ENCODE peak calls at places on chromosome 19, in ten cellular contexts. O is lower lobe of right lung; X is CD8-positive, alpha-beta T cell; M is breast epithelium; A is fibroblast of lung; C is colonic mucosa; R is mesothelial cell of epicardium; G is cardiac fibroblast; K is heart left ventricle; L is lower leg skin. V is an unnamed sample.

GRCh38 chr19:1823539-1824251 is 11.6 kb upstream of the ATP8B3 start:
- DNase-seq in L (no peak), G (no peak), C (no peak), K (no peak), A (no peak), O (no peak), R (no peak), X (no peak), M (no peak), V (no peak)

GRCh38 chr19:10603084-10603872 is 16.2 kb upstream of the AP1M2 start:
- DNase-seq in M (peak; percentile 59), K (peak; percentile 72), G (peak; percentile 21), O (peak; percentile 70), A (no peak), L (no peak), R (no peak), X (peak; percentile 81), C (peak; percentile 53), V (peak; percentile 93)

GRCh38 chr19:13016628-13017305 is 21.5 kb downstream of the NFIX start:
- DNase-seq in A (no peak), K (no peak), O (no peak), M (no peak), R (no peak), C (no peak), L (no peak), X (no peak), G (no peak), V (peak; percentile 72)

GRCh38 chr19:10431943-10432735 is 11.8 kb downstream of the PDE4A start:
- DNase-seq in L (no peak), G (peak; percentile 49), R (no peak), A (peak; percentile 41), K (peak; percentile 80), C (peak; percentile 82), M (no peak), X (no peak), O (peak; percentile 84), V (peak; percentile 97)

GRCh38 chr19:39030854-39031367 is 1.4 kb downstream of the FBXO27 start:
- DNase-seq in C (no peak), R (no peak), X (no peak), G (no peak), M (no peak), L (no peak), O (no peak), K (no peak), A (no peak), V (no peak)

GRCh38 chr19:3196933-3197205 is 11.1 kb downstream of the NCLN start:
- DNase-seq in L (no peak), K (no peak), O (no peak), A (no peak), M (no peak), G (no peak), X (no peak), C (no peak), R (no peak), V (no peak)

GRCh38 chr19:55704494-55705245 is 29.6 kb downstream of the EPN1 start:
- DNase-seq in C (no peak), M (no peak), O (no peak), R (no peak), K (no peak), A (no peak), L (no peak), G (no peak), X (no peak), V (peak; percentile 72)

GRCh38 chr19:33813391-33814101 is 16.9 kb downstream of the KCTD15 start:
- DNase-seq in O (peak; percentile 30), M (no peak), A (no peak), G (no peak), L (no peak), K (no peak), X (no peak), R (no peak), C (no peak), V (peak; percentile 68)

GRCh38 chr19:18291590-18292459 is 10.4 kb upstream of the JUND start:
- DNase-seq in A (peak; percentile 85), X (peak; percentile 70), O (peak; percentile 95), K (peak; percentile 93), C (peak; percentile 88), L (peak; percentile 82), M (peak; percentile 80), G (peak; percentile 89), R (peak; percentile 78), V (peak; percentile 96)

GRCh38 chr19:18289471-18290066 is 8.1 kb upstream of the JUND start:
- DNase-seq in X (no peak), G (no peak), M (no peak), R (no peak), L (no peak), C (no peak), A (no peak), K (no peak), O (no peak), V (peak; percentile 30)

GRCh38 chr19:18290250-18291018 is 9.0 kb upstream of the JUND start:
- DNase-seq in X (peak; percentile 62), M (no peak), R (no peak), A (peak; percentile 41), C (no peak), G (peak; percentile 56), L (no peak), O (no peak), K (no peak), V (peak; percentile 86)

GRCh38 chr19:18292460-18292809 is 11.0 kb upstream of the JUND start:
- DNase-seq in L (peak; percentile 57), R (no peak), X (no peak), M (no peak), O (no peak), A (no peak), C (peak; percentile 63), G (no peak), K (no peak), V (no peak)

DNA sequence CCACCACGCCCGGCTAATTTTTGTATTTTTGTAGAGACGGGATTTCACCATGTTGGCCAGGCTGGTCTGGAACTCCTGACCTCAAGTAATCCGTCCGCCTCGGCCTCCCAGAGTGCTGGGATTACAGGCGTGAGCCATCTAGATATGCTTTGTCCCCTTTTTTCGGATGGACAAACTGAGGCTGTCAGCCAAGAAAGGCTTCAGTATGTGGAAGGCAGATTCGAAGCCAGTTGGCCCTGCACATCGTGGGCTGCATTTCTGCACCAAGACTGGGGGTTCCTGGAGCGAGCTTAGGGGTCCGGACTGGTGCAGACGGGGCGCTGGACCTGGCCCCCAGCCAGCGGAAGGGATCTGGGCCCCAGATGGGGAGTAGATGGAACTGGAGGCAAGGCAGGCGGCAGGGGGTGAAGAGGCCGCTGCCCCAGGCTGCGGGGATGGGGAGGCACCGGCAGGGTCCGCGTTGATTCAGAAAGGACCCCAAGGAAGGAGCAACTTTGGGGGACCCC is 9.7 kb upstream of the JUND start:
- DNase-seq in C (no peak), R (no peak), X (no peak), O (no peak), L (no peak), M (no peak), G (peak; percentile 18), K (no peak), A (no peak), V (peak; percentile 76)
- TF ChIP-seq CTCF in C (no peak), R (no peak), X (no peak), O (no peak), L (no peak), M (no peak), G (no peak), K (no peak), A (no peak), V (no peak)

GRCh38 chr19:42315024-42315423 is 1.9 kb downstream of the TMEM145 start:
- DNase-seq in K (no peak), R (no peak), L (no peak), M (no peak), X (no peak), A (no peak), G (no peak), C (no peak), O (no peak), V (no peak)

GRCh38 chr19:42313840-42314755 is 989 bp downstream of the TMEM145 start:
- DNase-seq in C (no peak), A (no peak), G (no peak), L (no peak), R (no peak), O (no peak), M (no peak), X (no peak), K (no peak), V (no peak)

GRCh38 chr19:42311612-42312160 is 1.4 kb upstream of the TMEM145 start:
- DNase-seq in A (no peak), M (no peak), L (no peak), X (no peak), R (no peak), G (no peak), O (no peak), C (no peak), K (no peak), V (no peak)

GRCh38 chr19:42312370-42312769 is 739 bp upstream of the TMEM145 start:
- DNase-seq in R (no peak), K (no peak), M (no peak), X (no peak), G (no peak), C (no peak), O (no peak), L (no peak), A (no peak), V (no peak)

GRCh38 chr19:42313096-42313839 is at the start of gene TMEM145:
- DNase-seq in O (no peak), L (no peak), M (no peak), C (no peak), X (no peak), K (no peak), G (peak; percentile 44), R (no peak), A (peak; percentile 59), V (peak; percentile 98)
- TF ChIP-seq CTCF in O (no peak), L (no peak), M (no peak), C (no peak), X (no peak), K (no peak), G (no peak), R (no peak), A (no peak), V (no peak)

GRCh38 chr19:48415869-48416268 is 22.4 kb downstream of the GRIN2D start:
- DNase-seq in X (no peak), A (no peak), R (no peak), K (no peak), C (no peak), M (no peak), G (no peak), L (no peak), O (no peak), V (no peak)

GRCh38 chr19:48421548-48421947 is 24.2 kb upstream of the GRWD1 start:
- DNase-seq in A (no peak), C (no peak), M (no peak), L (peak; percentile 58), R (no peak), G (no peak), K (no peak), X (no peak), O (no peak), V (no peak)

GRCh38 chr19:48419158-48419920 is 25.9 kb downstream of the GRIN2D start:
- DNase-seq in A (peak; percentile 51), O (no peak), L (no peak), R (no peak), C (peak; percentile 61), X (peak; percentile 43), G (peak; percentile 39), K (no peak), M (no peak), V (peak; percentile 88)

GRCh38 chr19:48417436-48417835 is 24.0 kb downstream of the GRIN2D start:
- DNase-seq in K (no peak), O (no peak), G (no peak), A (no peak), X (no peak), L (no peak), R (no peak), M (no peak), C (no peak), V (no peak)

DNA sequence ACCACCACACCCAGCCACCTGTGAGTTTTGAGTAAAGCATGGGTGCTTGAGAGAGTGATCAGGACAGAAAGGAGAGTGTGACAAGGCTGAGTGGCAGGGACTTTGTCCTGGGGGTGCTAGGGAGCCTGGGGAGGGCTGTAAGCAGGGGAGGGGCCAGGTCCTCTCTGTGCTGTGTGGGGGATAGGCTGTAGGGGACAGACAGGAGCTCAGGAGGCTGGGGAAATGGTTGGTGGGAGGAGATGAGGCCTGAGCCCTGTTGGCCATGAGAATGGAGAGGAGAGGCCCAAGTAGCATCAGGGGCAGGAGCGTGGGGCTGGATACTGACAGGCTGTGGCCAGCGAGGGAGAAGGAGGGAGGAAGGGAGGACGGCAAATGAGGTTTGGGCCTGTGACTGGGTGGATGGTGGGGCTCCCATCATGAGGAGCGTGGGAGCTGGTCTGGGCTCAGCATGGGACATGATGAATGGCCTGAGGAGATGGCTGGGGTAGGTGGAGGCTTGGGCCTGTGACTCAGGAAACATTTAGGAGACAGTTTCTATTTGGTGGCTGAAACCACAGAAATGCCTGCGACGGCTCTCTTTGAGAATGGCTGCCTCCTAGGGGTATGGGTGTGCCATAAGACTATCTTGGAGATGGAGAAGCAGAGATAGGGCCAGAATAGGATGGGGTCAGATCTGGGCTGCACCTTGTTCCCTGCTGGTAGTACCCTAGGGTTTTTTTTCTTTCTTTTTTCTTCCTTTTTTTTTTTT is 25.0 kb downstream of the GRIN2D start:
- DNase-seq in K (no peak), O (no peak), L (no peak), A (peak; percentile 69), G (no peak), M (no peak), X (no peak), R (no peak), C (no peak), V (peak; percentile 67)
- TF ChIP-seq CTCF in K (no peak), O (no peak), L (no peak), A (peak; percentile 7), G (no peak), M (no peak), X (no peak), R (no peak), C (no peak), V (peak; percentile 23)

GRCh38 chr19:51186323-51186722 is 38.6 kb upstream of the CD33 start:
- DNase-seq in G (no peak), R (no peak), O (no peak), C (no peak), M (no peak), A (no peak), X (no peak), K (no peak), L (no peak), V (no peak)
- TF ChIP-seq CTCF in G (no peak), R (no peak), O (no peak), C (no peak), M (no peak), A (no peak), X (no peak), K (no peak), L (no peak), V (no peak)